ENCODE peak calls at places on chromosomes 7 and 10, in four cellular contexts. S, B, W and O are unnamed samples.

GRCh38 chr10:24759706-24760105 is 36.0 kb upstream of the ARHGAP21 start:
- DNase-seq in W (no peak), B (no peak), S (no peak), O (no peak)

GRCh38 chr7:15228891-15229290 is 326.3 kb upstream of the DGKB start:
- DNase-seq in B (no peak), W (no peak), S (no peak), O (no peak)

GRCh38 chr10:62244785-62245595 is 23.7 kb downstream of the RTKN2 start:
- DNase-seq in W (peak), S (no peak), B (peak), O (peak)

GRCh38 chr10:123685260-123685659 is 19.1 kb downstream of the GPR26 start:
- DNase-seq in B (no peak), S (no peak), W (no peak), O (no peak)

GRCh38 chr7:134724606-134725005 is 54.8 kb upstream of the CALD1 start:
- DNase-seq in S (no peak), W (peak), B (peak), O (peak)

GRCh38 chr7:159004411-159004810 is 140.3 kb downstream of the VIPR2 start:
- DNase-seq in B (no peak), W (no peak), S (no peak), O (no peak)

GRCh38 chr7:50988465-50988864 is 205.8 kb upstream of the GRB10 start:
- DNase-seq in S (no peak), W (no peak), B (no peak), O (no peak)

GRCh38 chr7:70481717-70482116 is 650.2 kb upstream of the GALNT17 start:
- DNase-seq in W (no peak), B (no peak), S (no peak), O (no peak)

GRCh38 chr7:127793582-127793981 is 141.6 kb downstream of the SND1 start:
- DNase-seq in W (no peak), S (no peak), B (no peak), O (no peak)

GRCh38 chr10:5040781-5041470 is 37.3 kb upstream of the AKR1C2 start:
- DNase-seq in W (no peak), B (peak), S (no peak), O (no peak)

GRCh38 chr7:116528008-116528789 is 3.4 kb downstream of the CAV1 start:
- DNase-seq in S (no peak), W (peak), B (peak), O (no peak)

GRCh38 chr10:44419790-44420549 is 35.1 kb upstream of the CXCL12 start:
- DNase-seq in W (no peak), S (no peak), B (no peak), O (no peak)

GRCh38 chr7:130632111-130632510 is 36.4 kb downstream of the COPG2 start:
- DNase-seq in S (no peak), W (no peak), B (peak), O (no peak)

GRCh38 chr7:20560325-20561180 is 54.9 kb upstream of the ABCB5 start:
- DNase-seq in S (no peak), W (no peak), B (no peak), O (no peak)

GRCh38 chr10:514137-514671 is 175.3 kb downstream of the DIP2C start:
- DNase-seq in B (no peak), S (no peak), W (no peak), O (peak)

GRCh38 chr7:28409716-28410627 is 2.3 kb upstream of the CREB5 start:
- DNase-seq in B (peak), S (peak), W (no peak), O (peak)

GRCh38 chr10:21927601-21928000 is 75.9 kb downstream of the DNAJC1 start:
- DNase-seq in S (no peak), B (peak), W (no peak), O (no peak)

GRCh38 chr10:12709516-12709915 is 292.0 kb downstream of the CCDC3 start:
- DNase-seq in W (no peak), B (no peak), S (no peak), O (no peak)

GRCh38 chr7:51350195-51350896 is 33.7 kb upstream of the COBL start:
- DNase-seq in W (peak), S (no peak), B (peak), O (peak)

GRCh38 chr10:132265878-132266496 is 41.8 kb downstream of the STK32C start:
- DNase-seq in B (peak), S (no peak), W (no peak), O (no peak)

GRCh38 chr10:1509003-1509402 is 228.3 kb downstream of the ADARB2 start:
- DNase-seq in B (no peak), S (no peak), W (no peak), O (no peak)

GRCh38 chr7:135147341-135147898 is 452 bp upstream of the TMEM140 start:
- DNase-seq in W (no peak), S (no peak), B (peak), O (no peak)

GRCh38 chr7:116950889-116951351 is 2.4 kb upstream of the ST7 start:
- DNase-seq in S (no peak), B (no peak), W (no peak), O (no peak)

GRCh38 chr7:93228302-93228701 is 2.0 kb upstream of the HEPACAM2 start:
- DNase-seq in B (peak), S (no peak), W (no peak), O (peak)

GRCh38 chr7:91020611-91021385 is 243.4 kb upstream of the FZD1 start:
- DNase-seq in B (peak), S (no peak), W (no peak), O (no peak)

GRCh38 chr10:99656199-99657064 is 2.9 kb upstream of the ENTPD7 start:
- DNase-seq in B (no peak), W (no peak), S (no peak), O (no peak)

GRCh38 chr7:120874722-120875121 is 16.8 kb upstream of the TSPAN12 start:
- DNase-seq in W (no peak), S (no peak), B (no peak), O (no peak)

GRCh38 chr7:29109815-29110385 is 36.4 kb downstream of the CPVL start:
- DNase-seq in W (no peak), B (no peak), S (no peak), O (peak)

GRCh38 chr10:34815174-34816066 is at the start of gene PARD3:
- DNase-seq in S (peak), W (peak), B (no peak), O (peak)

GRCh38 chr10:113720386-113720785 is 31.1 kb upstream of the PLEKHS1 start:
- DNase-seq in W (no peak), B (peak), S (no peak), O (no peak)

GRCh38 chr10:89250814-89251416 is 660 bp downstream of the LIPA start:
- DNase-seq in W (no peak), B (no peak), S (no peak), O (no peak)

GRCh38 chr10:77925410-77925794 is 1.2 kb downstream of the DLG5 start:
- DNase-seq in W (no peak), S (no peak), B (no peak), O (peak)

GRCh38 chr10:86188796-86189558 is 177.6 kb downstream of the GRID1 start:
- DNase-seq in B (no peak), W (no peak), S (no peak), O (no peak)

GRCh38 chr7:130365511-130366441 is 14.5 kb upstream of the CPA1 start:
- DNase-seq in S (no peak), W (no peak), B (no peak), O (no peak)

GRCh38 chr7:135100856-135101255 is 47.0 kb upstream of the TMEM140 start:
- DNase-seq in S (no peak), B (peak), W (no peak), O (no peak)

GRCh38 chr7:14759785-14760184 is 142.8 kb downstream of the DGKB start:
- DNase-seq in B (no peak), W (no peak), S (no peak), O (no peak)

GRCh38 chr10:44931621-44932337 is 20.6 kb downstream of the TMEM72 start:
- DNase-seq in B (no peak), S (peak), W (no peak), O (no peak)

GRCh38 chr10:116120688-116121087 is 152.3 kb downstream of the GFRA1 start:
- DNase-seq in S (no peak), W (no peak), B (no peak), O (no peak)

GRCh38 chr7:17986826-17987225 is 40.8 kb downstream of the PRPS1L1 start:
- DNase-seq in B (peak), W (no peak), S (no peak), O (no peak)

GRCh38 chr7:17983238-17984088 is 43.2 kb upstream of the SNX13 start:
- DNase-seq in W (no peak), S (no peak), B (no peak), O (no peak)

GRCh38 chr7:17988136-17988535 is 39.5 kb downstream of the PRPS1L1 start:
- DNase-seq in B (no peak), S (no peak), W (no peak), O (no peak)

GRCh38 chr7:17985473-17986239 is 42.0 kb downstream of the PRPS1L1 start:
- DNase-seq in W (no peak), B (no peak), S (no peak), O (no peak)

DNA sequence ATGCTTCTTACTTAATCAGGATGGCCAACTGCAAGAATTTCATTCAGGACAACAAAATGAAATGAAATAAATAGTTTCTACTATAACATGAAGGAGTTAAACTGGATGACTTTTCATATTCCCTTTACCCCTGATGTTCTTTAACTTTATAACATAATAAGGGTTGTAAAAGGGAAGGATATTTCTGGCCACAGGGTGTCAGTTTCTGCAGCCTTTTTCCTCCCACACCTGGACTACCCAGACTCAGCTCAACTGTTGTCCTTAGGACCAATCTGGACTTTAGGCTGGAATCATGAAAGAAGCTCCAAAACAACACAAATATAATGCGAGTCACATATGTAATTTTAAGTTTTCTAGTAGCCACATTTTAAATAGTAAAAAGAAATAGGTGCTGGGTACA is 43.4 kb downstream of the PRPS1L1 start:
- DNase-seq in B (no peak), S (no peak), W (no peak), O (no peak)
- TF ChIP-seq CTCF in B (no peak), S (no peak), W (no peak), O (no peak)

DNA sequence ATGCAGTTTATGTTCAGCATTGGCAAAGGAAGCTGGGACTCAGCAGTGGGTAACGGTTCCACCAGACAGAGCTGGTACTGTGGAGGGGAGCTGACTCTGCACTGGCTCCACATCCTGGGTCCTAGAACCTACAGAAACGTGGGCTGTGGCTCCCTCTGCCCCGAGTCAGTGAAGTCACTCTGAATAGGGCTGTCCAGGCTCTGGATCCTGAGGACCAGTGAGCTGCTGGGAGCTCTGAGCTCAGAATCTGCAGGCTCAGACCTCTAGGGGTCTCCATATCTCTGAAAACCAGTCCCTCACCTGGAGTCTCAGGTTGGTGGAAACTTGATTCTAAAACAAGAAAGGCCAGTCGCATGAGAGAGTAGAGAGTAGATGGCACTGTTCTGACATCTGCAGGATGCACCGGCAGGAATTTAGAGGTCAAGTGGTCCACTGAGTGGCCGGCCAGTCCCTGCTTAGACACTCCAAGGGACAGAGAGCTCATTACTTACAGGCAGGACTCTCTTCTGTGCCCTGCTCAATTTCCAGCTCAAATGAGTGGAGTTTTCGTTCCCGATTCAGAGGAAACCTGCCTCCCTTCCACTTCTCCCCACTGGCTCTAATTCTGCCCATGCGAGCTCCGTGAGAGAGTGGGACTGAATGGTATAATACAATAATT is 18.6 kb downstream of the NPFFR1 start:
- DNase-seq in B (no peak), W (peak), S (no peak), O (peak)
- TF ChIP-seq CTCF in B (peak), W (peak), S (peak), O (peak)

GRCh38 chr10:112336556-112337201 is 37.2 kb upstream of the ACSL5 start:
- DNase-seq in W (no peak), B (no peak), S (no peak), O (no peak)

GRCh38 chr10:112332509-112333228 is 41.2 kb upstream of the ACSL5 start:
- DNase-seq in S (no peak), B (no peak), W (no peak), O (peak)

GRCh38 chr10:112333452-112333851 is 40.5 kb upstream of the ACSL5 start:
- DNase-seq in S (no peak), W (no peak), B (no peak), O (no peak)

GRCh38 chr10:112335866-112336265 is 38.0 kb upstream of the ACSL5 start:
- DNase-seq in B (no peak), S (no peak), W (no peak), O (peak)

DNA sequence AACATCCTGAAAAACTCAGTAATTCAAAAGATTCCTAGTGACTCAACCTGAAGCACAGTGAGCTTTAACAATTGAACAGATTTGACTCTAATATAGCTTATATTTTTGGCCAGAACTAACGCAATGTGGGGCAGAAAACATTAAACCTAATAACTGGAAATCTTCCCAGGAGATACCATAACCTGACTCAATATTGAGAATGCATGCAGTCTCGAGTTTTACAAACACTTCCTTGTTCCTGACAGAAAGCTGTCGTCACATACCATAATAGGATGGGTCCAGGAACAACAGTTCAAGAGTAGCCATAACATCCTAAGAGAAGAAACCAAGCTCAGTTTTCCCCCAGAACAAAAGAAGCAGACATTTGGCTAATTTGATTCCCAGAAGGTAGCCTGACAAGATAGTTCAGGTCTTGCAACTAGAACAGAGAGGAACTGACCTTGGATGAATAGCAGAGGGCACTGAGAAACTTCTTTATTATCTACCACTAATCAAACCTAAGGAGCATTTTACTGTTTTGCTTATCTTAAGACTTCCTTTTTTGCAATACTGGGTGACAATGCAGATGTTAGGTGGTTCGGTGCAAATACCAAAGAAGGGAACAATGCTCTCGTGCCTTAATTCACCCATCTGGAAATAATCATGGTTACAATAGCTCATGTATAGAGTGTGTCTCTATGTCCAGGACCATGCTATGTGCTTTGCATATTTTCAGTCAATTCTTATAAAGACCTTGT is 38.6 kb upstream of the ACSL5 start:
- DNase-seq in B (no peak), S (no peak), W (no peak), O (no peak)
- TF ChIP-seq CTCF in B (no peak), S (no peak), W (no peak), O (no peak)

GRCh38 chr7:22061781-22062180 is 116.1 kb upstream of the CDCA7L start:
- DNase-seq in B (no peak), W (no peak), S (no peak), O (no peak)

GRCh38 chr7:22064816-22065215 is 119.1 kb upstream of the CDCA7L start:
- DNase-seq in S (no peak), B (no peak), W (no peak), O (no peak)

GRCh38 chr7:22060197-22060596 is 114.5 kb upstream of the CDCA7L start:
- DNase-seq in S (no peak), B (no peak), W (no peak), O (no peak)

GRCh38 chr7:22066484-22066883 is 120.8 kb upstream of the CDCA7L start:
- DNase-seq in W (no peak), S (no peak), B (no peak), O (no peak)

GRCh38 chr7:22060863-22061262 is 115.2 kb upstream of the CDCA7L start:
- DNase-seq in W (no peak), S (no peak), B (no peak), O (no peak)
- TF ChIP-seq CTCF in W (no peak), S (no peak), B (no peak), O (no peak)

DNA sequence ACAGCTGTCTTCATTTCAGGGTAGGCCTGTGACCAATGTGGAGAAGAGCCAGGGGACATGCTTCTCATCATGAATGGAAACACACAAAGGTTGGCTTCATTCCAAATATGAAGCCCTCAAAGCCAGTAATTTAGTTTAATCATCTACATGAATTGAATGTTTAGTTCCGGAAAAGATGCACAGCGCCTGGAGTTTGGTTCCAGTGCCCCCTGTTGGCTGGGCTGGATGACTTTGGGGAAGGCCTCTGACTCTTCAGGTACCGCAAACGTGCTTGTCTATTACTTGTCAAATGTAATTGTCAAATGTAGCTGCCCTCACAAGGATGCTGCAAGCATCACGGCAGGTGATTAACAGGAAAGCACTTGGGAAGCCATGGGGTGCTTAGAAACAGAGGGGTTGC is 130.7 kb downstream of the ADRA2A start:
- DNase-seq in B (no peak), S (no peak), W (no peak), O (peak)
- TF ChIP-seq CTCF in B (no peak), S (no peak), W (no peak), O (peak)

GRCh38 chr10:3723706-3724225 is 61.2 kb downstream of the KLF6 start:
- DNase-seq in B (no peak), W (no peak), S (no peak), O (no peak)
- TF ChIP-seq CTCF in B (no peak), W (no peak), S (no peak), O (no peak)

GRCh38 chr10:3422282-3422681 is 249.7 kb upstream of the PITRM1 start:
- DNase-seq in B (no peak), W (no peak), S (no peak), O (no peak)
- TF ChIP-seq CTCF in B (no peak), W (no peak), S (no peak), O (no peak)

GRCh38 chr7:56091591-56091990 is 1.2 kb downstream of the PHKG1 start:
- DNase-seq in W (no peak), S (no peak), B (no peak), O (no peak)

GRCh38 chr7:56097700-56098099 is 4.9 kb upstream of the PHKG1 start:
- DNase-seq in S (no peak), W (no peak), B (peak), O (no peak)

GRCh38 chr7:56087445-56087844 is 5.3 kb downstream of the PHKG1 start:
- DNase-seq in W (no peak), S (no peak), B (no peak), O (no peak)

DNA sequence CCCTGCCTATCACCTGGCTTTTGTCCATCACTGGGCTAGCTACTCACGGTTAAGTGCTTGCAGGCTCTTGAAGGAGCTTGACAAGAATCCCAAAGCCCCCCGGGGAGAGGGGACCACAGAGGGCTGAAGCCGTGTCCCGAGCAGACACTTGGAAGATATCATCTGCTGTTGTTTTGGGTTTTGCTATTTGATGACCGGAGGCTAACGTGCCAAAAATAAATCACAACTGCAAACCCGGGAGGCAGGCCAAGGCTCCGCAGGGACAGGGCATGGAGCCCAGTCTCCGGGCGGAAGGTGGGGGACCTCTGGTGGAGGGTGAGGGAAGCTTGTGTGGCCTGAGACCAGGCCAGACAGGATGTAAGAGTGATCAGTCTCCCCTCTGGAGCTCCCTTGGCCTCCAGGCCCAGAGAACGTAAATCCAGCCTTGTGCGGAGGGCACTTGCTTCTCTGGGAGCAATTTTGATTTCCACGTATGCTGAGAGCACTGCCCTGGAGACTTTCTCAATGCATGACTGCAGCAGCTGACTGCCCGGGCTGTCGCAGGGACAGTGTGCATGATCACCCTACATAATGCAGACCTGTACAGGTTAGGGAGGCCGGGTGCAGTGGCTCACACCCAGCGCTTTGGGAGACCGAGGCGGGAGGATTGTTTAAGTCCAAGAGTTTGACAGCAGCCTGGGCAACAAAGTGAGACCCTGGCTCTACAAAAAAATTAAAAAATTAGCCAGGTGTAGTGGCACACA is at the start of gene PHKG1:
- DNase-seq in W (peak), S (no peak), B (peak), O (peak)
- TF ChIP-seq CTCF in W (peak), S (peak), B (peak), O (peak)